ENCODE peak calls at places on chromosomes 1 and 21, in ten cellular contexts. P is esophagus squamous epithelium; W is BE2C; Z is heart left ventricle; K is hepatocyte; V is prostate gland; Q is A549; G is psoas muscle; A is CD8-positive, alpha-beta T cell; T is aorta. J is an unnamed sample.
A peak's percentile ranks its signal among the peaks of the same experiment; 100 is the strongest.

GRCh38 chr1:180956028-180956640 is 43.4 kb downstream of the KIAA1614 start:
- DNase-seq in A (no peak), V (no peak), K (no peak), T (peak; percentile 67), W (no peak), Z (no peak), P (no peak), G (peak; percentile 66), Q (no peak), J (no peak)

GRCh38 chr21:44329086-44329889 is 9.9 kb downstream of the CFAP410 start:
- DNase-seq in Z (no peak), T (no peak), Q (no peak), K (no peak), W (peak; percentile 86), P (no peak), V (no peak), A (no peak), G (no peak), J (peak; percentile 60)

GRCh38 chr1:19006837-19007271 is 50.4 kb upstream of the IFFO2 start:
- DNase-seq in K (no peak), P (no peak), G (no peak), W (no peak), Q (no peak), T (no peak), A (no peak), V (no peak), Z (no peak), J (no peak)

GRCh38 chr1:53071915-53072314 is 9.9 kb downstream of the PODN start:
- DNase-seq in T (no peak), A (no peak), W (no peak), V (no peak), G (no peak), K (no peak), P (no peak), Q (no peak), Z (no peak), J (no peak)

GRCh38 chr21:17802568-17802967 is 16.6 kb downstream of the C21orf91 start:
- DNase-seq in T (no peak), V (no peak), W (no peak), Q (no peak), P (no peak), G (no peak), Z (no peak), K (no peak), A (no peak), J (no peak)

GRCh38 chr1:234874291-234875288 is 254.0 kb downstream of the TOMM20 start:
- DNase-seq in T (peak; percentile 57), G (no peak), Z (no peak), K (peak; percentile 51), A (no peak), Q (no peak), V (no peak), W (no peak), P (no peak), J (peak; percentile 39)

GRCh38 chr1:32199717-32200072 is 700 bp upstream of the CCDC28B start:
- DNase-seq in Q (no peak), G (peak; percentile 92), W (no peak), A (no peak), P (no peak), K (no peak), V (no peak), T (no peak), Z (peak; percentile 81), J (peak; percentile 77)

GRCh38 chr1:189405419-189405818 is 1072.2 kb downstream of the BRINP3 start:
- DNase-seq in A (no peak), Q (no peak), K (no peak), V (no peak), W (no peak), G (no peak), T (no peak), Z (no peak), P (no peak), J (no peak)

GRCh38 chr1:204029016-204029415 is 43.9 kb upstream of the SOX13 start:
- DNase-seq in G (no peak), A (no peak), Q (no peak), V (no peak), P (no peak), Z (no peak), W (no peak), T (peak; percentile 45), K (no peak), J (no peak)

GRCh38 chr21:15272591-15272990 is 207.8 kb upstream of the NRIP1 start:
- DNase-seq in T (no peak), V (no peak), A (no peak), K (no peak), G (no peak), P (no peak), W (no peak), Z (no peak), Q (no peak), J (no peak)

GRCh38 chr1:165827199-165828102 is at the start of gene UCK2:
- DNase-seq in Z (peak; percentile 87), K (peak; percentile 85), G (peak; percentile 89), P (no peak), A (peak; percentile 30), T (peak; percentile 94), W (peak; percentile 95), V (peak; percentile 72), Q (peak; percentile 89), J (peak; percentile 80)

GRCh38 chr1:213244664-213245091 is 193.6 kb downstream of the RPS6KC1 start:
- DNase-seq in Q (peak; percentile 29), P (no peak), V (no peak), A (no peak), T (no peak), Z (no peak), K (peak; percentile 73), W (peak; percentile 47), G (no peak), J (peak; percentile 5)

GRCh38 chr1:38059632-38060286 is 13.2 kb upstream of the POU3F1 start:
- DNase-seq in A (no peak), W (no peak), K (no peak), Q (no peak), Z (no peak), V (no peak), P (no peak), T (no peak), G (no peak), J (no peak)

GRCh38 chr1:230206976-230207375 is 139.9 kb downstream of the GALNT2 start:
- DNase-seq in K (no peak), Z (no peak), V (no peak), G (no peak), Q (no peak), W (no peak), A (no peak), T (no peak), P (no peak), J (no peak)

GRCh38 chr1:230207598-230207997 is 140.6 kb downstream of the GALNT2 start:
- DNase-seq in Q (no peak), Z (no peak), A (no peak), T (no peak), P (no peak), G (no peak), V (no peak), K (no peak), W (no peak), J (no peak)

GRCh38 chr1:230210326-230210978 is 143.4 kb downstream of the GALNT2 start:
- DNase-seq in V (no peak), W (no peak), A (no peak), Q (no peak), T (no peak), G (no peak), K (no peak), P (no peak), Z (no peak), J (no peak)

GRCh38 chr1:230210979-230211336 is 143.9 kb downstream of the GALNT2 start:
- DNase-seq in G (no peak), Z (no peak), W (no peak), K (no peak), P (no peak), A (no peak), Q (no peak), T (no peak), V (no peak), J (no peak)

DNA sequence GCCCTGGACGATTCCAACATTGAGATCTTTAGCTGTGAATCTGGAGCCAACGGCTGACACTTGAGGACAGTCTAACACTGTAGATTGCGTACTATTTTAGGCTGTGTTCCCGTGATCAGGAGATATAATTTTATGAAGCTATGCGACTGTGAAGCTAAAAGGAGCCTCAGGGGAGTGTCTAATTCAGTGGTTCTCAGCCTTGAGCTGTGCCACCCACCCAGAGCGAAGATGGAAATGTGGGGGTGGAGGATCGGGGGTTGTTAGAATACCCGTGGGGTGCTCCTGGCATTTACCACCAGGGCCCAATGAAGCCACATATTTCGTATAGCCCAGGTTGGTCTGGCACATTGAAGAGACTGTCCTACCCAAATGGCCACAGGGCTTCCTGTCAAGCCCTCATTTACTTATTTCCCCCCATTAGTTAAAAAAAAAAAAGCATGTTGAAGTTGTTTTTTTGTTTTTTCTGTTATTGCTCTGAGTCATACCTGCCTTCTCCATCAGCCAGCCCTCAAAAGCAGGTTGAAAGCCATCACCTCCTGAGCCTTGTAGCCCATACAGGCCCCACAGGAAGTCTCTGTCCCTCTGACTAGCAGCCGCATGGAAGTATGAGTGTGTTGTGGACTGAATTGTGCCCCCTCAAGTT is 141.7 kb downstream of the GALNT2 start:
- DNase-seq in G (no peak), K (no peak), V (no peak), Z (no peak), W (no peak), P (no peak), A (no peak), Q (no peak), T (no peak), J (no peak)
- H3K4me1 ChIP-seq in G (peaks cover 87% of the 10 kb centered on the region), K (peaks cover 19% of the 10 kb centered on the region), V (no peaks in the 10 kb centered on the region), Z (peaks cover 3% of the 10 kb centered on the region), W (peaks cover 4% of the 10 kb centered on the region), P (peaks cover 19% of the 10 kb centered on the region), A (peaks cover 21% of the 10 kb centered on the region), Q (no peaks in the 10 kb centered on the region), T (peaks cover 6% of the 10 kb centered on the region), J (peaks cover 59% of the 10 kb centered on the region)

DNA sequence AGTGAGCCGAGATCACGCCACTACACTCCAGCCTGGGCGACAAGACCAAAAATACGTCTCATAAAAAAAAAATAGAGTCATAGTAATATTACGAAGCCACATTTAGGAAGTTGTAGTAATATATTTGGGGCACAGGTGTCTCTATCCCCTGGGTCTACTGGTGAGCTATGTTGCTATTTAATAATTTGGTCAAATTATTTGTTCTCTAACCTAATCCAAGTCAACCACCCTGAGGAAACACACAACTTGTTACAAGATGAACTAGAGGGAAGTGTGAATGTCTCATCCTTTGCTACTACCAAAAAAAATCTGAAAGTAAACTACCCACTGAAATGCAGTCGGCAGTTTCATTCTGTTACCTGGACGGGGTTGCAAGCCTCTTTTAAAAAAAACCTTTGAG is 35.3 kb downstream of the RGS8 start:
- DNase-seq in V (no peak), K (no peak), T (no peak), A (no peak), Z (no peak), Q (no peak), G (no peak), W (no peak), P (no peak), J (no peak)
- H3K4me1 ChIP-seq in V (no peaks in the 10 kb centered on the region), K (no peaks in the 10 kb centered on the region), T (no peaks in the 10 kb centered on the region), A (no peaks in the 10 kb centered on the region), Z (no peaks in the 10 kb centered on the region), Q (no peaks in the 10 kb centered on the region), G (no peaks in the 10 kb centered on the region), W (no peaks in the 10 kb centered on the region), P (no peaks in the 10 kb centered on the region), J (peaks cover 21% of the 10 kb centered on the region)

GRCh38 chr1:26350701-26351590 is 3.0 kb downstream of the CRYBG2 start:
- DNase-seq in Z (no peak), K (peak; percentile 84), P (no peak), A (no peak), V (no peak), W (no peak), Q (no peak), G (no peak), T (no peak), J (no peak)
- H3K4me1 ChIP-seq in Z (no peaks in the 10 kb centered on the region), K (peaks cover 39% of the 10 kb centered on the region), P (peaks cover 17% of the 10 kb centered on the region), A (no peaks in the 10 kb centered on the region), V (peaks cover 5% of the 10 kb centered on the region), W (no peaks in the 10 kb centered on the region), Q (peaks cover 56% of the 10 kb centered on the region), G (no peaks in the 10 kb centered on the region), T (no peaks in the 10 kb centered on the region), J (no peaks in the 10 kb centered on the region)

GRCh38 chr1:226372885-226373284 is 35.0 kb downstream of the PARP1 start:
- DNase-seq in P (no peak), G (peak; percentile 80), Z (peak; percentile 68), V (no peak), K (no peak), T (no peak), A (no peak), Q (no peak), W (no peak), J (no peak)
- H3K4me1 ChIP-seq in P (no peaks in the 10 kb centered on the region), G (peaks cover 17% of the 10 kb centered on the region), Z (no peaks in the 10 kb centered on the region), V (no peaks in the 10 kb centered on the region), K (no peaks in the 10 kb centered on the region), T (no peaks in the 10 kb centered on the region), A (no peaks in the 10 kb centered on the region), Q (no peaks in the 10 kb centered on the region), W (no peaks in the 10 kb centered on the region), J (peaks cover 8% of the 10 kb centered on the region)

J was measured in thyroid gland.